ENCODE peak calls at places on chromosome X, in six cellular contexts. D is tibial artery, C is neural progenitor cell, J is colonic mucosa, U is GM23248, W is aorta. Y is an unnamed sample.

GRCh38 chrX:39848243-39848642 is 249.5 kb downstream of the BCOR start:
- DNase-seq in W (no peak), D (no peak), C (no peak), J (no peak), U (no peak), Y (no peak)

GRCh38 chrX:136660896-136661295 is 12.9 kb downstream of the CD40LG start:
- DNase-seq in W (no peak), C (no peak), D (no peak), U (no peak), J (no peak), Y (no peak)

GRCh38 chrX:111322231-111322855 is 52.1 kb upstream of the CAPN6 start:
- DNase-seq in J (no peak), W (no peak), D (no peak), C (peak; percentile 32), U (no peak), Y (no peak)

GRCh38 chrX:44071070-44071645 is 98.0 kb upstream of the NDP start:
- DNase-seq in W (no peak), C (no peak), U (peak; percentile 1), D (no peak), J (no peak), Y (no peak)

GRCh38 chrX:1598876-1599790 is 7.7 kb downstream of the AKAP17A start:
- DNase-seq in D (peak; percentile 59), U (no peak), J (no peak), C (no peak), W (no peak), Y (no peak)

GRCh38 chrX:9465380-9466114 is 689 bp downstream of the TBL1X start:
- DNase-seq in J (peak; percentile 32), C (peak; percentile 40), D (peak; percentile 66), U (peak; percentile 41), W (peak; percentile 55), Y (peak; percentile 21)

GRCh38 chrX:12225073-12225472 is 86.8 kb downstream of the FRMPD4 start:
- DNase-seq in D (no peak), C (no peak), U (no peak), W (no peak), J (no peak), Y (no peak)

GRCh38 chrX:23783569-23784486 is 855 bp downstream of the SAT1 start:
- DNase-seq in U (peak; percentile 27), C (no peak), W (peak; percentile 47), D (no peak), J (no peak), Y (no peak)

GRCh38 chrX:113868169-113868568 is 715.7 kb upstream of the HTR2C start:
- DNase-seq in U (no peak), J (no peak), D (no peak), C (no peak), W (no peak), Y (no peak)

GRCh38 chrX:136170109-136170800 is 22.9 kb downstream of the FHL1 start:
- DNase-seq in J (no peak), C (no peak), D (no peak), U (peak; percentile 67), W (no peak), Y (peak; percentile 28)

GRCh38 chrX:140713174-140713539 is 3.6 kb downstream of the LINC00632 start:
- DNase-seq in D (no peak), J (no peak), C (no peak), W (no peak), U (no peak), Y (no peak)

GRCh38 chrX:48461830-48462229 is 8.2 kb downstream of the SLC38A5 start:
- DNase-seq in C (no peak), D (no peak), W (no peak), U (peak; percentile 21), J (no peak), Y (no peak)

GRCh38 chrX:134162032-134162431 is 75.0 kb upstream of the CCDC160 start:
- DNase-seq in U (no peak), J (no peak), W (no peak), C (no peak), D (no peak), Y (no peak)

GRCh38 chrX:26262121-26262523 is 46.2 kb downstream of the MAGEB5 start:
- DNase-seq in W (no peak), C (no peak), D (no peak), J (no peak), U (no peak), Y (no peak)

GRCh38 chrX:40964008-40964407 is 121.2 kb upstream of the USP9X start:
- DNase-seq in U (no peak), C (no peak), J (no peak), D (no peak), W (no peak), Y (no peak)

GRCh38 chrX:45783002-45783401 is 582.3 kb upstream of the DIPK2B start:
- DNase-seq in U (no peak), J (no peak), W (no peak), C (no peak), D (no peak), Y (no peak)

GRCh38 chrX:42748067-42748850 is 29.7 kb downstream of the PPP1R2C start:
- DNase-seq in D (no peak), W (no peak), J (no peak), U (no peak), C (no peak), Y (no peak)

GRCh38 chrX:1555370-1555769 is 18.4 kb upstream of the P2RY8 start:
- DNase-seq in W (no peak), D (no peak), J (no peak), U (no peak), C (no peak), Y (no peak)

GRCh38 chrX:150842198-150842553 is 56.3 kb downstream of the CD99L2 start:
- DNase-seq in W (no peak), J (no peak), D (no peak), U (no peak), C (no peak), Y (no peak)

GRCh38 chrX:150844016-150844415 is 54.5 kb downstream of the CD99L2 start:
- DNase-seq in D (no peak), U (no peak), J (no peak), C (no peak), W (no peak), Y (no peak)

GRCh38 chrX:150847088-150847487 is 51.4 kb downstream of the CD99L2 start:
- DNase-seq in W (no peak), C (no peak), U (no peak), J (no peak), D (no peak), Y (no peak)

GRCh38 chrX:150846130-150846529 is 52.3 kb downstream of the CD99L2 start:
- DNase-seq in U (no peak), W (no peak), D (no peak), C (no peak), J (no peak), Y (no peak)

DNA sequence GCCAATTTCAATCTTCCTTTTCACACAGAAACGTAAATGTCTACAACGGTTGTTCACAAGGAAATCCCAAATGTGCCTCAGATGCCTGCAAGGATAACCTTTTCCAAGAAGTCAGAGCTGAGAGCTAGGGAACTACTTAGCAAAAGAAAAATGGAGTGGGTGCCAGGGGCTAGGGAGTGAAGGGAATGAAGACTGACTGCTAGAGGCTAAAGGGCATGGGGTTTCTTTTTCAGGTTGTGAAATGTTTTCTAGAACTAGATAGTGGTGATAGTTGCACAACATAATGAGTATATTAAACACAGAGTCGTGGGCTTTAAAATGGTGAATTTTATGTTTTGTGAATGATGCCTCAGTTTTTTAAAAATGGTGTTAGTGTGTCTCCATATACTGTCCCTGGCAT is 53.4 kb downstream of the CD99L2 start:
- DNase-seq in U (no peak), C (no peak), D (no peak), W (no peak), J (no peak), Y (no peak)
- H3K4me1 ChIP-seq in U (peaks cover 7% of the 10 kb centered on the region), C (no peaks in the 10 kb centered on the region), D (no peaks in the 10 kb centered on the region), W (no peaks in the 10 kb centered on the region), J (no peaks in the 10 kb centered on the region), Y (no peaks in the 10 kb centered on the region)

DNA sequence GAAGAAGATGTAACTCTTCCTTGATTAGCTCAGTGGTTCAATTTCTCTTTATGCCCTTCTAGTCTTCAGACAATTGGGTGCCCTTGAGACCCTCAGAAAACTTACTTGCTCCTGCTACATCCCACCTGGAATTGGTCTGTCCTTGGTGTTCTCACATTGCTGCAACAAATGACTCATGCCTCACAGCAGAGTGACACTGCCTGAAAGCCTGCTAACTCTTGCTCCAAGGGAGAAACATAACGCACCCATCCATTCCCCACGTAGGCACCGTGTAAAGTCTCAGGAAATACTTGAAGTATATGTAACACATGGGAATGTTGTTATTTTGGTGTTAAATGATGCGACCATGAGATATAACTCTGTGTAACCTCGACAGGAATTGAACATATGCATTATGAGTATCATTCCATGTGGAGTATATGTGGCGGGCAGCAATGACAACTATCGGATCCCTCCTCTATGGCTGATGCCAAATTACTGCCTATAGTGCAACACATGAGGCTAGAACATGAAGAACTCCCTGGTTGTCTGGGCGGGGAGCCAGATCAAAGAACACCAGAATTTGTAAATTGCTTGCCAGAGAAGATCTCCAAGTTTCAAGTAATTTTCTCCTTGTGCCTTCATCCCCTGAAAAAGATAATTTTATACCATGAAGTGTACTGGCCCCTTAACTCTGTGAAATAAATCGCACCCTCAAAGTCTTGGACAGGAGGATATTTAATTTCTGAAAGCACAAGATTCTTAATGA is 231.3 kb upstream of the STK26 start:
- DNase-seq in D (no peak), C (no peak), U (no peak), J (no peak), W (no peak), Y (no peak)
- H3K4me3 ChIP-seq in D (no peak overlapping the region), C (no peak overlapping the region), U (no peak overlapping the region), J (peak overlapping the region; percentile 35), W (no peak overlapping the region), Y (peak overlapping the region; percentile 26)

DNA sequence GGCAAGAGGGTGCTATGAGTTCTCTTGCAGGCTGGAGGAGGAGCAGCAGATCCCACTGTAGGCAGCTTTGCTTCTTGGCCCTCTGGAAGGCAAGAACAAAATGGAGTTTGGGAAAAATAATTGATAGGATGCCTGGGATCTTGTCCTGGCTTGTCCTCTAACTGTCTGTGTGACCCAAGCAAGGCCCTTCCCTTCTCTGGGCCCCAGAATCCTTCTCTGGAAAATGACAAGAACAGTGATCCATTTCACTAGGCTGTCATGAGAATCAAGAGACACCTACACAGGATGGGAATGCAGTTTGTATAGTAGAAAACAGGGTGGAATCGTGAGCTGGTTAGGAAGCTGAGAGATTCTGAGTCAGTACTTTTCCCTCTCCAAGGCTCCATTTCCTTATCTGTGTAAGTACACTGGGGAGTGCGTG is 133.3 kb downstream of the PJA1 start:
- DNase-seq in U (peak; percentile 28), D (no peak), C (no peak), J (no peak), W (no peak), Y (no peak)
- H3K27me3 ChIP-seq in U (no peaks in the 10 kb centered on the region), D (no peaks in the 10 kb centered on the region), C (no peaks in the 10 kb centered on the region), J (no peaks in the 10 kb centered on the region), W (no peaks in the 10 kb centered on the region), Y (no peaks in the 10 kb centered on the region)

GRCh38 chrX:65677954-65678469 is 10.6 kb downstream of the MSN start:
- DNase-seq in J (no peak), C (no peak), D (peak; percentile 79), W (peak; percentile 50), U (peak; percentile 87), Y (no peak)
- H3K4me1 ChIP-seq in J (no peaks in the 10 kb centered on the region), C (no peaks in the 10 kb centered on the region), D (no peaks in the 10 kb centered on the region), W (no peaks in the 10 kb centered on the region), U (peaks cover 66% of the 10 kb centered on the region), Y (peaks cover 22% of the 10 kb centered on the region)